ENCODE peak calls at places on chromosomes 16 and 17, in four cellular contexts. One of them, this sample, is unnamed.
A peak's percentile ranks its signal among the peaks of the same experiment; 100 is the strongest.

GRCh38 chr17:63035271-63035670 is 69.2 kb downstream of the TANC2 start:
- DNase-seq in upper lobe of right lung: no peak
- DNase-seq in OCI-LY7: no peak
- DNase-seq in uterus: no peak
- DNase-seq in this sample: no peak

GRCh38 chr17:20091161-20092029 is 82.2 kb downstream of the SPECC1 start:
- DNase-seq in uterus: no peak
- DNase-seq in upper lobe of right lung: no peak
- DNase-seq in OCI-LY7: no peak
- DNase-seq in this sample: peak; percentile 80

GRCh38 chr17:596763-597644 is 117.6 kb downstream of the VPS53 start:
- DNase-seq in uterus: no peak
- DNase-seq in upper lobe of right lung: no peak
- DNase-seq in OCI-LY7: no peak
- DNase-seq in this sample: no peak

GRCh38 chr17:31321971-31322370 is 549 bp upstream of the EVI2A start:
- DNase-seq in OCI-LY7: peak; percentile 35
- DNase-seq in uterus: no peak
- DNase-seq in upper lobe of right lung: no peak
- DNase-seq in this sample: no peak

GRCh38 chr17:13646411-13646810 is 44.7 kb upstream of the HS3ST3A1 start:
- DNase-seq in uterus: no peak
- DNase-seq in OCI-LY7: no peak
- DNase-seq in upper lobe of right lung: no peak
- DNase-seq in this sample: no peak

GRCh38 chr16:28192811-28193529 is 18.8 kb downstream of the XPO6 start:
- DNase-seq in OCI-LY7: peak; percentile 46
- DNase-seq in uterus: no peak
- DNase-seq in upper lobe of right lung: peak; percentile 72
- DNase-seq in this sample: no peak

GRCh38 chr17:55264640-55265298 is at the start of gene HLF:
- DNase-seq in OCI-LY7: peak; percentile 73
- DNase-seq in upper lobe of right lung: peak; percentile 87
- DNase-seq in uterus: peak; percentile 87
- DNase-seq in this sample: peak; percentile 75

GRCh38 chr16:9820481-9821246 is 361.6 kb downstream of the GRIN2A start:
- DNase-seq in uterus: no peak
- DNase-seq in upper lobe of right lung: no peak
- DNase-seq in OCI-LY7: no peak
- DNase-seq in this sample: no peak

GRCh38 chr16:68732068-68732680 is 4.9 kb upstream of the CDH1 start:
- DNase-seq in upper lobe of right lung: peak; percentile 89
- DNase-seq in OCI-LY7: no peak
- DNase-seq in uterus: no peak
- DNase-seq in this sample: no peak

GRCh38 chr17:59331929-59332889 is 754 bp downstream of the YPEL2 start:
- DNase-seq in upper lobe of right lung: peak; percentile 83
- DNase-seq in uterus: peak; percentile 45
- DNase-seq in OCI-LY7: peak; percentile 17
- DNase-seq in this sample: peak; percentile 78

GRCh38 chr17:70041575-70041974 is 33.5 kb upstream of the KCNJ16 start:
- DNase-seq in upper lobe of right lung: no peak
- DNase-seq in OCI-LY7: no peak
- DNase-seq in uterus: no peak
- DNase-seq in this sample: no peak

GRCh38 chr16:87601322-87602004 is 845 bp upstream of the JPH3 start:
- DNase-seq in upper lobe of right lung: no peak
- DNase-seq in OCI-LY7: no peak
- DNase-seq in uterus: no peak
- DNase-seq in this sample: no peak

GRCh38 chr17:47800686-47801085 is 20.9 kb downstream of the OSBPL7 start:
- DNase-seq in uterus: no peak
- DNase-seq in OCI-LY7: no peak
- DNase-seq in upper lobe of right lung: no peak
- DNase-seq in this sample: no peak

GRCh38 chr17:68697850-68698313 is 96.7 kb upstream of the FAM20A start:
- DNase-seq in OCI-LY7: no peak
- DNase-seq in uterus: peak; percentile 57
- DNase-seq in upper lobe of right lung: no peak
- DNase-seq in this sample: peak; percentile 79

GRCh38 chr17:41406205-41406604 is 8.8 kb upstream of the KRT31 start:
- DNase-seq in OCI-LY7: no peak
- DNase-seq in upper lobe of right lung: no peak
- DNase-seq in uterus: no peak
- DNase-seq in this sample: no peak

GRCh38 chr17:57523926-57524634 is 221.0 kb downstream of the CCDC182 start:
- DNase-seq in OCI-LY7: no peak
- DNase-seq in upper lobe of right lung: peak; percentile 73
- DNase-seq in uterus: no peak
- DNase-seq in this sample: no peak

GRCh38 chr16:14013571-14014283 is 57.4 kb upstream of the MRTFB start:
- DNase-seq in uterus: peak; percentile 49
- DNase-seq in OCI-LY7: no peak
- DNase-seq in upper lobe of right lung: no peak
- DNase-seq in this sample: peak; percentile 60

GRCh38 chr16:75640598-75640997 is 6.9 kb downstream of the KARS1 start:
- DNase-seq in upper lobe of right lung: no peak
- DNase-seq in uterus: no peak
- DNase-seq in OCI-LY7: no peak
- DNase-seq in this sample: no peak

GRCh38 chr16:85168732-85169256 is 56.5 kb upstream of the CIBAR2 start:
- DNase-seq in uterus: peak; percentile 78
- DNase-seq in upper lobe of right lung: no peak
- DNase-seq in OCI-LY7: no peak
- DNase-seq in this sample: peak; percentile 83

GRCh38 chr16:27154573-27155521 is 48.5 kb upstream of the KDM8 start:
- DNase-seq in uterus: peak; percentile 40
- DNase-seq in OCI-LY7: peak; percentile 68
- DNase-seq in upper lobe of right lung: peak; percentile 80
- DNase-seq in this sample: peak; percentile 68

GRCh38 chr17:31190351-31190750 is 95.6 kb downstream of the NF1 start:
- DNase-seq in upper lobe of right lung: no peak
- DNase-seq in uterus: no peak
- DNase-seq in OCI-LY7: no peak
- DNase-seq in this sample: no peak

GRCh38 chr16:89574681-89575246 is 794 bp upstream of the CPNE7 start:
- DNase-seq in uterus: no peak
- DNase-seq in OCI-LY7: peak; percentile 61
- DNase-seq in upper lobe of right lung: peak; percentile 79
- DNase-seq in this sample: no peak

GRCh38 chr17:39597372-39598046 is 10.2 kb downstream of the NEUROD2 start:
- DNase-seq in OCI-LY7: no peak
- DNase-seq in uterus: no peak
- DNase-seq in upper lobe of right lung: no peak
- DNase-seq in this sample: no peak

GRCh38 chr16:1433756-1434155 is 2.9 kb downstream of the PERCC1 start:
- DNase-seq in uterus: no peak
- DNase-seq in OCI-LY7: no peak
- DNase-seq in upper lobe of right lung: no peak
- DNase-seq in this sample: no peak

GRCh38 chr17:46770818-46771600 is 47.5 kb downstream of the WNT3 start:
- DNase-seq in OCI-LY7: peak; percentile 31
- DNase-seq in uterus: peak; percentile 31
- DNase-seq in upper lobe of right lung: peak; percentile 80
- DNase-seq in this sample: no peak

GRCh38 chr17:71188811-71189492 is 931.9 kb upstream of the SOX9 start:
- DNase-seq in upper lobe of right lung: no peak
- DNase-seq in OCI-LY7: no peak
- DNase-seq in uterus: no peak
- DNase-seq in this sample: no peak

GRCh38 chr17:56887552-56888467 is 26.0 kb downstream of the TRIM25 start:
- DNase-seq in uterus: no peak
- DNase-seq in OCI-LY7: no peak
- DNase-seq in upper lobe of right lung: no peak
- DNase-seq in this sample: no peak

GRCh38 chr17:38613981-38614779 is 8.4 kb upstream of the SRCIN1 start:
- DNase-seq in upper lobe of right lung: no peak
- DNase-seq in uterus: no peak
- DNase-seq in OCI-LY7: no peak
- DNase-seq in this sample: peak; percentile 37

GRCh38 chr16:3459401-3460090 is 16.1 kb downstream of the NAA60 start:
- DNase-seq in OCI-LY7: no peak
- DNase-seq in upper lobe of right lung: no peak
- DNase-seq in uterus: no peak
- DNase-seq in this sample: no peak

GRCh38 chr17:10776372-10776771 is 27.5 kb downstream of the TMEM238L start:
- DNase-seq in upper lobe of right lung: no peak
- DNase-seq in uterus: no peak
- DNase-seq in OCI-LY7: no peak
- DNase-seq in this sample: no peak

GRCh38 chr17:73138541-73139138 is 26.2 kb upstream of the SSTR2 start:
- DNase-seq in OCI-LY7: no peak
- DNase-seq in upper lobe of right lung: no peak
- DNase-seq in uterus: no peak
- DNase-seq in this sample: no peak

GRCh38 chr17:66313325-66313724 is 10.9 kb downstream of the PRKCA start:
- DNase-seq in OCI-LY7: no peak
- DNase-seq in upper lobe of right lung: no peak
- DNase-seq in uterus: no peak
- DNase-seq in this sample: no peak

GRCh38 chr16:15607700-15608396 is 35.1 kb downstream of the MARF1 start:
- DNase-seq in uterus: peak; percentile 58
- DNase-seq in upper lobe of right lung: no peak
- DNase-seq in OCI-LY7: no peak
- DNase-seq in this sample: peak; percentile 49

GRCh38 chr16:3400446-3400778 is 392 bp downstream of the ZSCAN32 start:
- DNase-seq in OCI-LY7: no peak
- DNase-seq in upper lobe of right lung: no peak
- DNase-seq in uterus: no peak
- DNase-seq in this sample: no peak

GRCh38 chr17:29241015-29241963 is 5.4 kb upstream of the CRYBA1 start:
- DNase-seq in upper lobe of right lung: no peak
- DNase-seq in uterus: no peak
- DNase-seq in OCI-LY7: peak; percentile 34
- DNase-seq in this sample: peak; percentile 78

GRCh38 chr17:28384281-28385036 is 13.0 kb downstream of the SARM1 start:
- DNase-seq in uterus: no peak
- DNase-seq in upper lobe of right lung: peak; percentile 92
- DNase-seq in OCI-LY7: no peak
- DNase-seq in this sample: peak; percentile 49

GRCh38 chr16:63947022-63947421 is 1174.8 kb downstream of the CDH11 start:
- DNase-seq in upper lobe of right lung: no peak
- DNase-seq in OCI-LY7: no peak
- DNase-seq in uterus: no peak
- DNase-seq in this sample: no peak

GRCh38 chr16:89320717-89321501 is 103.4 kb downstream of the ZNF778 start:
- DNase-seq in upper lobe of right lung: no peak
- DNase-seq in uterus: no peak
- DNase-seq in OCI-LY7: no peak
- DNase-seq in this sample: no peak

DNA sequence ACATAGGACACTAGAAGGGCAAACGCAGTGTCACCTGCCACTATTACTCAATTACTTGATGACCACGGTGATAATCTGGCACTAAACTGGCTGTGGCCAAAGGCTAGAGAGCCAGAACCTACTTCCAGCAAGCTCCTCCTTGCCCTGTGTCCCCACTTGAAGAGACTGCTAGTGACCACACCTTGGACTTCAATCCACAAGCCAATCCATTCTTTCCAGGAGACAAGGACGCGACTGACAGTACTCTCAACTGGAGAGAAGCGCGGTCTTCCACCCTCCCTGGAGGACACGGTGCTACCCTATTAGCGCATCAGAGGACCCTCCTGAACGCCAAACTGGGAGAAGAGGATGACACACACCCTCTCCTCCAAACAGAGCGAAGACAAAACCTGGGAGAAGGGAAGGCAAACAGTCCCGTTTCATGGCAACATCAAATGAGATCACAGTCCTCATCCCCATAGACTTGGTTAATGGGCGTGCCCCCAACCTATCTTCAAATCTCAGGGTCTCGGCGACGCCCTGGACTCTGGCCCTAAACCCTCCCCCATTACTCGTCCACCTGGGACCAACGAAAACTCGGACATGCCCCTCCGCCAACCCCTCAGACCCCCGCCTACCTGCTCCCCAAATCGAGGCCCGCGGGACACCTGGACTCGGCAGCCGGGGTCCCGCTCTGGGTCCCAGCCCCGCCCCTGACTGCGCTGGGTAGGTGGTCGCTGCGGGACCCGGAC is 508 bp downstream of the FLCN start:
- DNase-seq in upper lobe of right lung: no peak
- DNase-seq in OCI-LY7: no peak
- DNase-seq in uterus: no peak
- DNase-seq in this sample: no peak
- H3K4me3 ChIP-seq in upper lobe of right lung: peak overlapping the region; percentile 100
- H3K4me3 ChIP-seq in OCI-LY7: peak overlapping the region; percentile 86
- H3K4me3 ChIP-seq in uterus: peak overlapping the region; percentile 100
- H3K4me3 ChIP-seq in this sample: peak overlapping the region; percentile 90

GRCh38 chr16:29819506-29819905 is 756 bp upstream of the MVP start:
- DNase-seq in OCI-LY7: no peak
- DNase-seq in uterus: no peak
- DNase-seq in upper lobe of right lung: peak; percentile 67
- DNase-seq in this sample: no peak
- TF ChIP-seq CTCF in OCI-LY7: no peak
- TF ChIP-seq CTCF in uterus: no peak
- TF ChIP-seq CTCF in upper lobe of right lung: no peak
- TF ChIP-seq CTCF in this sample: no peak

GRCh38 chr16:66510711-66511614 is 39.0 kb downstream of the TK2 start:
- DNase-seq in OCI-LY7: no peak
- DNase-seq in upper lobe of right lung: no peak
- DNase-seq in uterus: no peak
- DNase-seq in this sample: peak; percentile 69
- H3K4me1 ChIP-seq in OCI-LY7: peaks cover 2% of the 10 kb centered on the region
- H3K4me1 ChIP-seq in upper lobe of right lung: peaks cover 53% of the 10 kb centered on the region
- H3K4me1 ChIP-seq in uterus: peaks cover under 1% of the 10 kb centered on the region
- H3K4me1 ChIP-seq in this sample: peaks cover 51% of the 10 kb centered on the region

GRCh38 chr17:82098169-82098938 is at the start of gene FASN:
- DNase-seq in OCI-LY7: peak; percentile 100
- DNase-seq in uterus: peak; percentile 94
- DNase-seq in upper lobe of right lung: peak; percentile 98
- DNase-seq in this sample: peak; percentile 93
- H3K4me3 ChIP-seq in OCI-LY7: peak within 1 kb of the TSS; percentile 87
- H3K4me3 ChIP-seq in uterus: peak within 1 kb of the TSS; percentile 80
- H3K4me3 ChIP-seq in upper lobe of right lung: peak within 1 kb of the TSS; percentile 78
- H3K4me3 ChIP-seq in this sample: peak within 1 kb of the TSS; percentile 84

GRCh38 chr17:67605259-67605912 is 112.3 kb upstream of the NOL11 start:
- DNase-seq in OCI-LY7: no peak
- DNase-seq in upper lobe of right lung: no peak
- DNase-seq in uterus: peak; percentile 64
- DNase-seq in this sample: no peak

GRCh38 chr17:67601897-67602296 is 115.8 kb upstream of the NOL11 start:
- DNase-seq in OCI-LY7: no peak
- DNase-seq in upper lobe of right lung: no peak
- DNase-seq in uterus: no peak
- DNase-seq in this sample: no peak

GRCh38 chr17:67600408-67600807 is 117.3 kb upstream of the NOL11 start:
- DNase-seq in uterus: no peak
- DNase-seq in OCI-LY7: no peak
- DNase-seq in upper lobe of right lung: no peak
- DNase-seq in this sample: no peak

GRCh38 chr17:67602439-67602838 is 115.3 kb upstream of the NOL11 start:
- DNase-seq in uterus: no peak
- DNase-seq in OCI-LY7: no peak
- DNase-seq in upper lobe of right lung: no peak
- DNase-seq in this sample: no peak

GRCh38 chr17:67602974-67603373 is 114.8 kb upstream of the NOL11 start:
- DNase-seq in uterus: no peak
- DNase-seq in upper lobe of right lung: no peak
- DNase-seq in OCI-LY7: peak; percentile 66
- DNase-seq in this sample: no peak
- TF ChIP-seq CTCF in uterus: no peak
- TF ChIP-seq CTCF in upper lobe of right lung: peak; percentile 37
- TF ChIP-seq CTCF in OCI-LY7: peak; percentile 78
- TF ChIP-seq CTCF in this sample: no peak

This sample was measured in tibial artery.